ENCODE peak calls at places on chromosome 20, in ten cellular contexts. V is HCT116, N is GM12891, U is HepG2, B is stomach, E is heart left ventricle, L is esophagus squamous epithelium, Q is uterus, O is spleen, M is Peyer's patch. C is an unnamed sample.

GRCh38 chr20:61661025-61661424 is 404.7 kb downstream of the TAF4 start:
- DNase-seq in V (no peak), N (no peak), U (no peak), B (no peak), E (no peak), L (no peak), Q (no peak), O (peak), M (no peak), C (no peak)

GRCh38 chr20:53716385-53716784 is 122.7 kb upstream of the ZNF217 start:
- DNase-seq in V (no peak), N (no peak), U (no peak), B (no peak), E (no peak), L (no peak), Q (no peak), O (no peak), M (no peak), C (no peak)

GRCh38 chr20:278181-278580 is 12.4 kb downstream of the C20orf96 start:
- DNase-seq in V (no peak), N (no peak), U (no peak), B (no peak), E (no peak), L (no peak), Q (no peak), O (no peak), M (peak), C (no peak)

GRCh38 chr20:15582146-15582776 is 991.0 kb downstream of the KIF16B start:
- DNase-seq in V (no peak), N (no peak), U (no peak), B (no peak), E (no peak), L (no peak), Q (no peak), O (no peak), M (no peak), C (no peak)

GRCh38 chr20:24718696-24719095 is 230.4 kb upstream of the CST7 start:
- DNase-seq in V (no peak), N (no peak), U (no peak), B (no peak), E (no peak), L (no peak), Q (no peak), O (no peak), M (no peak), C (no peak)

GRCh38 chr20:41989935-41990635 is 371.9 kb upstream of the CHD6 start:
- DNase-seq in V (no peak), N (no peak), U (no peak), B (no peak), E (no peak), L (no peak), Q (no peak), O (no peak), M (no peak), C (no peak)

GRCh38 chr20:36063916-36064660 is 90.5 kb upstream of the EPB41L1 start:
- DNase-seq in V (no peak), N (no peak), U (no peak), B (no peak), E (no peak), L (no peak), Q (no peak), O (no peak), M (no peak), C (no peak)

GRCh38 chr20:33099842-33100538 is 20.5 kb downstream of the BPIFB4 start:
- DNase-seq in V (no peak), N (no peak), U (no peak), B (no peak), E (no peak), L (no peak), Q (no peak), O (no peak), M (no peak), C (peak)

GRCh38 chr20:45822863-45823262 is 4.2 kb downstream of the TNNC2 start:
- DNase-seq in V (no peak), N (no peak), U (no peak), B (peak), E (peak), L (no peak), Q (no peak), O (no peak), M (peak), C (no peak)

GRCh38 chr20:56417911-56418310 is 5.9 kb downstream of the CASS4 start:
- DNase-seq in V (no peak), N (no peak), U (peak), B (no peak), E (no peak), L (no peak), Q (no peak), O (no peak), M (no peak), C (peak)

GRCh38 chr20:50645253-50646068 is 45.9 kb downstream of the RIPOR3 start:
- DNase-seq in V (peak), N (no peak), U (peak), B (peak), E (peak), L (no peak), Q (peak), O (no peak), M (peak), C (peak)

GRCh38 chr20:50363479-50363878 is 146.7 kb upstream of the PTPN1 start:
- DNase-seq in V (no peak), N (no peak), U (no peak), B (no peak), E (no peak), L (no peak), Q (no peak), O (no peak), M (no peak), C (no peak)

GRCh38 chr20:43379239-43379917 is 78.3 kb upstream of the SRSF6 start:
- DNase-seq in V (no peak), N (no peak), U (peak), B (no peak), E (no peak), L (no peak), Q (no peak), O (no peak), M (no peak), C (peak)

GRCh38 chr20:37276494-37277252 is 12.8 kb upstream of the MANBAL start:
- DNase-seq in V (no peak), N (peak), U (peak), B (peak), E (peak), L (no peak), Q (peak), O (no peak), M (peak), C (no peak)

GRCh38 chr20:56005389-56005715 is at the start of gene CBLN4:
- DNase-seq in V (no peak), N (no peak), U (no peak), B (no peak), E (no peak), L (no peak), Q (no peak), O (no peak), M (no peak), C (no peak)

GRCh38 chr20:50848341-50848808 is 53.5 kb downstream of the BCAS4 start:
- DNase-seq in V (no peak), N (no peak), U (no peak), B (peak), E (peak), L (no peak), Q (peak), O (no peak), M (no peak), C (no peak)

GRCh38 chr20:44693625-44694024 is 21.5 kb upstream of the CCN5 start:
- DNase-seq in V (no peak), N (no peak), U (no peak), B (no peak), E (no peak), L (no peak), Q (no peak), O (no peak), M (no peak), C (no peak)
- TF ChIP-seq POLR2A in V (no peak), N (no peak), U (no peak), B (no peak), E (no peak), L (no peak), Q (no peak), O (no peak), M (no peak), C (no peak)

GRCh38 chr20:63283397-63284082 is 9.4 kb upstream of the COL20A1 start:
- DNase-seq in V (no peak), N (no peak), U (no peak), B (no peak), E (peak), L (no peak), Q (no peak), O (no peak), M (no peak), C (no peak)
- TF ChIP-seq POLR2A in V (no peak), N (no peak), U (peak), B (no peak), E (no peak), L (no peak), Q (no peak), O (no peak), M (no peak), C (no peak)

GRCh38 chr20:47506335-47506734 is 4.6 kb downstream of the NCOA3 start:
- DNase-seq in V (no peak), N (no peak), U (no peak), B (no peak), E (no peak), L (no peak), Q (no peak), O (no peak), M (no peak), C (no peak)

GRCh38 chr20:47506850-47507249 is 5.2 kb downstream of the NCOA3 start:
- DNase-seq in V (no peak), N (no peak), U (no peak), B (no peak), E (no peak), L (no peak), Q (no peak), O (no peak), M (no peak), C (no peak)

GRCh38 chr20:47509685-47510084 is 8.0 kb downstream of the NCOA3 start:
- DNase-seq in V (no peak), N (no peak), U (no peak), B (no peak), E (no peak), L (no peak), Q (no peak), O (no peak), M (no peak), C (no peak)

GRCh38 chr20:47508228-47508752 is 6.6 kb downstream of the NCOA3 start:
- DNase-seq in V (no peak), N (no peak), U (no peak), B (no peak), E (no peak), L (no peak), Q (no peak), O (no peak), M (no peak), C (no peak)

GRCh38 chr20:47509104-47509661 is 7.5 kb downstream of the NCOA3 start:
- DNase-seq in V (no peak), N (no peak), U (no peak), B (no peak), E (no peak), L (no peak), Q (no peak), O (no peak), M (no peak), C (no peak)
- TF ChIP-seq POLR2A in V (no peak), N (no peak), U (no peak), B (no peak), E (no peak), L (no peak), Q (no peak), O (no peak), M (no peak), C (no peak)

GRCh38 chr20:52083627-52084232 is 107.8 kb downstream of the ZFP64 start:
- DNase-seq in V (peak), N (no peak), U (peak), B (peak), E (peak), L (no peak), Q (peak), O (no peak), M (peak), C (peak)
- TF ChIP-seq POLR2A in V (no peak), N (no peak), U (no peak), B (no peak), E (no peak), L (no peak), Q (no peak), O (no peak), M (no peak), C (no peak)

GRCh38 chr20:7257719-7258466 is 490.4 kb downstream of the BMP2 start:
- DNase-seq in V (no peak), N (no peak), U (no peak), B (no peak), E (peak), L (no peak), Q (no peak), O (no peak), M (no peak), C (no peak)
- TF ChIP-seq POLR2A in V (no peak), N (no peak), U (no peak), B (no peak), E (no peak), L (no peak), Q (no peak), O (no peak), M (no peak), C (no peak)

GRCh38 chr20:59047938-59048680 is 5.5 kb upstream of the PRELID3B start:
- DNase-seq in V (no peak), N (no peak), U (peak), B (no peak), E (no peak), L (no peak), Q (no peak), O (no peak), M (peak), C (peak)
- TF ChIP-seq POLR2A in V (no peak), N (no peak), U (no peak), B (no peak), E (no peak), L (no peak), Q (no peak), O (no peak), M (peak), C (no peak)

GRCh38 chr20:40690836-40691565 is 2.0 kb upstream of the MAFB start:
- DNase-seq in V (no peak), N (no peak), U (no peak), B (no peak), E (no peak), L (no peak), Q (no peak), O (no peak), M (no peak), C (no peak)

GRCh38 chr20:40689943-40690835 is 1.2 kb upstream of the MAFB start:
- DNase-seq in V (peak), N (peak), U (peak), B (peak), E (peak), L (no peak), Q (peak), O (peak), M (peak), C (peak)

GRCh38 chr20:40688129-40689099 is 622 bp downstream of the MAFB start:
- DNase-seq in V (no peak), N (no peak), U (no peak), B (no peak), E (no peak), L (no peak), Q (no peak), O (no peak), M (no peak), C (no peak)

GRCh38 chr20:40687384-40688128 is 1.5 kb downstream of the MAFB start:
- DNase-seq in V (no peak), N (no peak), U (no peak), B (peak), E (peak), L (no peak), Q (peak), O (peak), M (no peak), C (no peak)

DNA sequence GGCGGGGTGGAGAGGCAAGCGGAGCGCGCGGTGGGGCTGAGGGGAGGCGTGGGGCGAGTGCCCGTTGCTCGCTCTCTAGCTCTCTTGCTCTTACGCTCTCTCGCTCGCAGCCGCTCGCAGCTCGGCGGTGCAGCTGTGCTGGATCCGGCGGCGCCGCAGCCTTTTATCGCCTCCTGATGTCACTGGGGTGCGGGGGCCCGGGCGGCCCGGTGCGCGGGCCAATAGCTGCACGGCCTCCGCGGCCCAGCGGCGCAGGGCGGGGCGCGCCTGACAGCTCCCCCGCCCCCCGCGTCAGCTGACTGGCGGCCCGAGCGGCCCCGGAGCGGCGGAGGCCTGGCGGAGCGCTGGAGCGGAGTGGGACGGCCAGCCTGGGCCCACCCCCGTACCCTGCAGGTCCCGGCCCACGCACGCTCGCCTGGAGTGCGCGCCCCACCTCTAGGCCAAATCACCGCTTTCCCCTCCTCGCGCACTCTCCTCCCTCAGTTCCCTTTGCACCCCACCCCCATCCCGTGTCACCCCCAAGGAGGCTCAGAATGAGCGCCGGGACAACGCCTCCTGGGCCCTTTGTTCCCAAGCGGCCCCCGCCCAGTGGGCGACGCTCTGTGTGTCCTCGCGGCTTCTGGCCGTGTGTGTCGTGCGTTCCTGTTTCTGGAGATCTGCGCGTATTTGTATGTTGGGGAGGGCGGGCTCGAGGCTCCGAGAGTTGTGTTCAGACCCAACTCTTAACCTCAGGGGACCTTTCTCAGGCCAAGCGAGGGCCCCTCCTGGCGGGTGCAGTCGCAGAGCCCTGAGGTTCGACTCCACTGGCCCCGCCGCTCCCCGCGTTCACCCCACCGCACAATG is at the start of gene MAFB:
- DNase-seq in V (no peak), N (peak), U (peak), B (peak), E (peak), L (peak), Q (peak), O (peak), M (peak), C (peak)
- TF ChIP-seq POLR2A in V (no peak), N (no peak), U (peak), B (no peak), E (peak), L (peak), Q (peak), O (peak), M (peak), C (peak)

GRCh38 chr20:48556956-48557355 is 270.8 kb downstream of the PREX1 start:
- DNase-seq in V (no peak), N (no peak), U (no peak), B (no peak), E (no peak), L (no peak), Q (no peak), O (no peak), M (no peak), C (no peak)
- TF ChIP-seq POLR2A in V (no peak), N (no peak), U (no peak), B (no peak), E (no peak), L (no peak), Q (no peak), O (no peak), M (no peak), C (no peak)

GRCh38 chr20:59042151-59042795 is at the start of gene PRELID3B:
- DNase-seq in V (no peak), N (no peak), U (peak), B (no peak), E (peak), L (no peak), Q (no peak), O (no peak), M (peak), C (no peak)
- TF ChIP-seq POLR2A in V (no peak), N (peak), U (no peak), B (no peak), E (no peak), L (no peak), Q (no peak), O (no peak), M (peak), C (no peak)

C was measured in H54.